ENCODE peak calls at places on chromosome 18, in four cellular contexts. P is HepG2, Z is GM12878, A is SK-N-SH. W is an unnamed sample.

GRCh38 chr18:24658302-24658701 is 197.9 kb downstream of the HRH4 start:
- DNase-seq in Z (no peak), A (no peak), P (no peak), W (no peak)

GRCh38 chr18:69845588-69846506 is 101.8 kb downstream of the CD226 start:
- DNase-seq in P (no peak), A (no peak), Z (no peak), W (no peak)

GRCh38 chr18:79991494-79991893 is 3.1 kb upstream of the TXNL4A start:
- DNase-seq in P (no peak), Z (no peak), A (no peak), W (no peak)

GRCh38 chr18:58502628-58503027 is 126.3 kb downstream of the ALPK2 start:
- DNase-seq in P (no peak), Z (no peak), A (no peak), W (no peak)

GRCh38 chr18:74513883-74514205 is 17.7 kb downstream of the CNDP2 start:
- DNase-seq in A (no peak), Z (no peak), P (no peak), W (no peak)

GRCh38 chr18:21904856-21905255 is 164.3 kb downstream of the MIB1 start:
- DNase-seq in P (no peak), Z (no peak), A (peak; percentile 44), W (no peak)

GRCh38 chr18:10020176-10020575 is 106.4 kb downstream of the VAPA start:
- DNase-seq in Z (no peak), P (no peak), A (no peak), W (no peak)

GRCh38 chr18:59715966-59716369 is 18.7 kb upstream of the CCBE1 start:
- DNase-seq in A (no peak), P (no peak), Z (no peak), W (peak; percentile 40)

GRCh38 chr18:475202-475624 is 25.3 kb downstream of the COLEC12 start:
- DNase-seq in A (no peak), Z (no peak), P (peak; percentile 49), W (no peak)

GRCh38 chr18:32318581-32318980 is 128.7 kb downstream of the MEP1B start:
- DNase-seq in Z (no peak), A (no peak), P (no peak), W (no peak)

GRCh38 chr18:49031511-49032188 is 80.9 kb upstream of the SMAD7 start:
- DNase-seq in Z (no peak), P (no peak), A (no peak), W (no peak)

GRCh38 chr18:45657357-45658335 is 42.4 kb downstream of the SLC14A2 start:
- DNase-seq in P (no peak), Z (no peak), A (no peak), W (no peak)

GRCh38 chr18:62331581-62332436 is 6.7 kb downstream of the TNFRSF11A start:
- DNase-seq in A (no peak), P (no peak), Z (no peak), W (no peak)

GRCh38 chr18:56709463-56709862 is 58.3 kb downstream of the WDR7 start:
- DNase-seq in Z (peak; percentile 46), A (peak; percentile 23), P (peak; percentile 54), W (peak; percentile 65)

GRCh38 chr18:56716692-56717146 is 65.6 kb downstream of the WDR7 start:
- DNase-seq in A (no peak), P (no peak), Z (peak; percentile 12), W (no peak)

GRCh38 chr18:56711706-56712445 is 60.7 kb downstream of the WDR7 start:
- DNase-seq in Z (no peak), A (no peak), P (no peak), W (no peak)

GRCh38 chr18:56712761-56713160 is 61.6 kb downstream of the WDR7 start:
- DNase-seq in A (no peak), P (no peak), Z (no peak), W (no peak)

DNA sequence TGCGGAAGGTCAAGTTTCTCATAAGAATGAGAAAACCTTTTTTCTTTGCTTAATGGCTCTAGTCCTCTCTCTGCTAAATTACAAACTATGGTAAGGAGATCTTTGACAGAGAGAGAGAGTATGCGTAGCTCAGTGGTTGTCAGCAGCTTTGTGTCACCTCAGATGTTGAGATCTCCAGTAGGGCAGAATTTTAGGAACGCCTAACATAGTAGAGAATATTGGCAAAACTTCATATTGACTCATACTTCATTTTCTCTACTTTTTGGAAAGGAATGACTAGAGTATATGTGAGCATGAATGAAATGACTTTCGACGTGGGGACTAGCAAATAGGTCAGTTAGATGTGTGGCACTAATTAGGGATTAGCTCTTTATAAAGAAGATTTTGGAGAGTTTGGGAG is 64.0 kb downstream of the WDR7 start:
- DNase-seq in A (no peak), P (no peak), Z (no peak), W (no peak)
- TF ChIP-seq CHD2 in A (no peak), P (no peak), Z (no peak), W (no peak)

GRCh38 chr18:11112218-11112750 is 37.1 kb downstream of the PIEZO2 start:
- DNase-seq in Z (no peak), P (no peak), A (no peak), W (no peak)
- TF ChIP-seq PBX3 in Z (no peak), P (no peak), A (no peak), W (no peak)

GRCh38 chr18:76494181-76494540 is 881 bp downstream of the ZNF516 start:
- DNase-seq in P (peak; percentile 18), A (peak; percentile 57), Z (no peak), W (peak; percentile 21)
- TF ChIP-seq CHD2 in P (no peak), A (no peak), Z (no peak), W (no peak)

GRCh38 chr18:2610549-2610948 is 39.2 kb downstream of the NDC80 start:
- DNase-seq in P (no peak), Z (no peak), A (no peak), W (no peak)

GRCh38 chr18:2602844-2603243 is 31.5 kb downstream of the NDC80 start:
- DNase-seq in Z (no peak), A (no peak), P (no peak), W (no peak)

GRCh38 chr18:2609604-2610003 is 38.2 kb downstream of the NDC80 start:
- DNase-seq in P (no peak), A (no peak), Z (no peak), W (no peak)

DNA sequence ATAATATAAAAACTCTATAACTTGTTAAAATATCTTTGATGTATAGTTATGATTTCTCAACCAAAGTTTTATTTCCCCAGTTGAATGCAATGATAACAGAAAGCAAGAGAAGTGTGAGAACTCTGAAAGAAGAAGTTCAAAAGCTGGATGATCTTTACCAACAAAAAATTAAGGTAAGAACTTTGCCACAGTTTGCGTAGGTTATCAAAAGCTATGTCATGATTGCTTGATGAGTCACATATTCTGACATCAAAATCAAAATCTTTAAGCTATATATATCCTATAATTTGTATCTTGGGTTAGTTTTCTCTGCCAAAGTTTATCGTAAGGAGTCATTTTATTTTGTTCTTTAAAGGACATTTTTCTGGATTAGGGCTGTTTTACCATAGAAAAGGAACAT is 35.0 kb downstream of the NDC80 start:
- DNase-seq in P (no peak), Z (no peak), A (no peak), W (no peak)
- TF ChIP-seq PBX3 in P (no peak), Z (no peak), A (no peak), W (no peak)

GRCh38 chr18:7329036-7329435 is 98.1 kb downstream of the LRRC30 start:
- DNase-seq in Z (no peak), P (no peak), A (no peak), W (no peak)
- TF ChIP-seq CHD2 in Z (no peak), P (no peak), A (no peak), W (no peak)

DNA sequence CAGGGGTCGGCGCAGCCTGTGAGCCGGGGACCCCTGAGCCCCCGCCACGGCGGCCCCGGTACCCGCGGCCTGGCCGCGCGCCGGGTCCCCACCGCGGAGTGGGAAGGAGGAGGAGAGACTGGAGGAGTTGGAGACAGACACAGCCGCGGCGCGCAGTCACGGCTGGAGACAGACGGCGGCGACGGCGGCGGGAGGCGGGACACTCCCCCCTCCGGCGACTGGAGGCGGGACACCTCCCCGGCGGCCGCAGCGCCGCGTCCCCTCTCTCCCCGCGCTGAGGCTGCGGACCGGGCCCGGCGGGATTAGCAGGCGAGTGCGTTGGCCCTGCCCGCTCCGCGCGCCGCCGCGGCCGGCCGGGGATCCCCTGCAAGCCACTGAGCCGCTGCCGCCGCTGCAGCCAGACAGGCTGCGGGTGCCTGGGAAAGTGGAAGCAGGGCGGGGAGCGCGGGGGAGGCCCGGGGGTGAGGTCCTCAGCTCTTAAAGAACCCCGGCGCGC is 1.0 kb upstream of the LDLRAD4 start:
- DNase-seq in A (peak; percentile 80), P (no peak), Z (no peak), W (peak; percentile 39)
- TF ChIP-seq PBX3 in A (no peak), P (no peak), Z (no peak), W (no peak)

W was measured in A549.